ENCODE peak calls at places on chromosomes 2 and 18, in eight cellular contexts. One of them, this sample, is unnamed.

GRCh38 chr2:203681978-203682377 is 24.5 kb upstream of the CD28 start:
- DNase-seq in spleen: no peak
- DNase-seq in natural killer cell: no peak
- DNase-seq in immature natural killer cell: no peak
- DNase-seq in effector memory CD8-positive, alpha-beta T cell: no peak
- DNase-seq in NCI-H524: no peak
- DNase-seq in HEK293T: no peak
- DNase-seq in substantia nigra: no peak
- DNase-seq in this sample: no peak

GRCh38 chr2:238106339-238106697 is 6.2 kb downstream of the ESPNL start:
- DNase-seq in HEK293T: no peak
- DNase-seq in effector memory CD8-positive, alpha-beta T cell: no peak
- DNase-seq in immature natural killer cell: no peak
- DNase-seq in spleen: no peak
- DNase-seq in natural killer cell: no peak
- DNase-seq in substantia nigra: no peak
- DNase-seq in NCI-H524: no peak
- DNase-seq in this sample: no peak

GRCh38 chr18:80244956-80245730 is 2.2 kb downstream of the PARD6G start:
- DNase-seq in substantia nigra: no peak
- DNase-seq in spleen: no peak
- DNase-seq in HEK293T: no peak
- DNase-seq in effector memory CD8-positive, alpha-beta T cell: no peak
- DNase-seq in NCI-H524: no peak
- DNase-seq in immature natural killer cell: no peak
- DNase-seq in natural killer cell: no peak
- DNase-seq in this sample: no peak

GRCh38 chr2:187982668-187983067 is 309.0 kb upstream of the GULP1 start:
- DNase-seq in spleen: no peak
- DNase-seq in substantia nigra: no peak
- DNase-seq in NCI-H524: no peak
- DNase-seq in natural killer cell: no peak
- DNase-seq in immature natural killer cell: no peak
- DNase-seq in HEK293T: no peak
- DNase-seq in effector memory CD8-positive, alpha-beta T cell: no peak
- DNase-seq in this sample: no peak

GRCh38 chr2:8848328-8849100 is 11.1 kb upstream of the KIDINS220 start:
- DNase-seq in effector memory CD8-positive, alpha-beta T cell: no peak
- DNase-seq in NCI-H524: no peak
- DNase-seq in HEK293T: no peak
- DNase-seq in immature natural killer cell: no peak
- DNase-seq in substantia nigra: no peak
- DNase-seq in spleen: no peak
- DNase-seq in natural killer cell: no peak
- DNase-seq in this sample: no peak

GRCh38 chr2:63692002-63692606 is 103.3 kb downstream of the MDH1 start:
- DNase-seq in spleen: no peak
- DNase-seq in HEK293T: peak
- DNase-seq in effector memory CD8-positive, alpha-beta T cell: peak
- DNase-seq in natural killer cell: no peak
- DNase-seq in substantia nigra: no peak
- DNase-seq in NCI-H524: peak
- DNase-seq in immature natural killer cell: peak
- DNase-seq in this sample: no peak

GRCh38 chr2:96907405-96908041 is 37.6 kb upstream of the SEMA4C start:
- DNase-seq in effector memory CD8-positive, alpha-beta T cell: no peak
- DNase-seq in immature natural killer cell: no peak
- DNase-seq in NCI-H524: no peak
- DNase-seq in spleen: no peak
- DNase-seq in substantia nigra: peak
- DNase-seq in natural killer cell: no peak
- DNase-seq in HEK293T: no peak
- DNase-seq in this sample: peak

GRCh38 chr2:231425291-231425810 is 29.8 kb downstream of the B3GNT7 start:
- DNase-seq in substantia nigra: no peak
- DNase-seq in NCI-H524: no peak
- DNase-seq in spleen: peak
- DNase-seq in natural killer cell: no peak
- DNase-seq in effector memory CD8-positive, alpha-beta T cell: no peak
- DNase-seq in HEK293T: no peak
- DNase-seq in immature natural killer cell: peak
- DNase-seq in this sample: no peak

GRCh38 chr2:98911376-98912154 is 24.5 kb downstream of the CRACDL start:
- DNase-seq in substantia nigra: no peak
- DNase-seq in natural killer cell: no peak
- DNase-seq in spleen: peak
- DNase-seq in immature natural killer cell: peak
- DNase-seq in HEK293T: no peak
- DNase-seq in effector memory CD8-positive, alpha-beta T cell: peak
- DNase-seq in NCI-H524: no peak
- DNase-seq in this sample: no peak

GRCh38 chr18:67266591-67267237 is 249.8 kb downstream of the DSEL start:
- DNase-seq in NCI-H524: no peak
- DNase-seq in immature natural killer cell: no peak
- DNase-seq in natural killer cell: no peak
- DNase-seq in HEK293T: no peak
- DNase-seq in effector memory CD8-positive, alpha-beta T cell: no peak
- DNase-seq in spleen: no peak
- DNase-seq in substantia nigra: no peak
- DNase-seq in this sample: no peak

GRCh38 chr18:73088445-73088844 is 220.7 kb upstream of the NETO1 start:
- DNase-seq in NCI-H524: no peak
- DNase-seq in immature natural killer cell: no peak
- DNase-seq in effector memory CD8-positive, alpha-beta T cell: no peak
- DNase-seq in natural killer cell: no peak
- DNase-seq in spleen: no peak
- DNase-seq in HEK293T: no peak
- DNase-seq in substantia nigra: no peak
- DNase-seq in this sample: no peak

GRCh38 chr2:168278424-168278888 is 31.1 kb upstream of the STK39 start:
- DNase-seq in immature natural killer cell: no peak
- DNase-seq in effector memory CD8-positive, alpha-beta T cell: no peak
- DNase-seq in NCI-H524: no peak
- DNase-seq in HEK293T: no peak
- DNase-seq in spleen: no peak
- DNase-seq in natural killer cell: no peak
- DNase-seq in substantia nigra: no peak
- DNase-seq in this sample: no peak

GRCh38 chr18:76456018-76456750 is 38.9 kb downstream of the ZNF516 start:
- DNase-seq in natural killer cell: no peak
- DNase-seq in spleen: peak
- DNase-seq in substantia nigra: no peak
- DNase-seq in NCI-H524: no peak
- DNase-seq in HEK293T: no peak
- DNase-seq in effector memory CD8-positive, alpha-beta T cell: no peak
- DNase-seq in immature natural killer cell: no peak
- DNase-seq in this sample: no peak

GRCh38 chr18:49041677-49042570 is 91.2 kb upstream of the SMAD7 start:
- DNase-seq in substantia nigra: no peak
- DNase-seq in immature natural killer cell: peak
- DNase-seq in effector memory CD8-positive, alpha-beta T cell: peak
- DNase-seq in spleen: no peak
- DNase-seq in natural killer cell: no peak
- DNase-seq in HEK293T: no peak
- DNase-seq in NCI-H524: peak
- DNase-seq in this sample: no peak

GRCh38 chr18:12589419-12589818 is 68.5 kb downstream of the SPIRE1 start:
- DNase-seq in NCI-H524: no peak
- DNase-seq in HEK293T: no peak
- DNase-seq in immature natural killer cell: no peak
- DNase-seq in effector memory CD8-positive, alpha-beta T cell: no peak
- DNase-seq in substantia nigra: no peak
- DNase-seq in spleen: no peak
- DNase-seq in natural killer cell: no peak
- DNase-seq in this sample: no peak

GRCh38 chr2:71459084-71459431 is 5.7 kb downstream of the DYSF start:
- DNase-seq in spleen: no peak
- DNase-seq in NCI-H524: no peak
- DNase-seq in effector memory CD8-positive, alpha-beta T cell: no peak
- DNase-seq in natural killer cell: no peak
- DNase-seq in immature natural killer cell: no peak
- DNase-seq in substantia nigra: no peak
- DNase-seq in HEK293T: no peak
- DNase-seq in this sample: no peak

GRCh38 chr2:223925106-223925505 is 20.0 kb downstream of the WDFY1 start:
- DNase-seq in NCI-H524: no peak
- DNase-seq in substantia nigra: no peak
- DNase-seq in natural killer cell: no peak
- DNase-seq in immature natural killer cell: no peak
- DNase-seq in effector memory CD8-positive, alpha-beta T cell: no peak
- DNase-seq in HEK293T: no peak
- DNase-seq in spleen: no peak
- DNase-seq in this sample: no peak

GRCh38 chr2:156334496-156335478 is 2.3 kb upstream of the NR4A2 start:
- DNase-seq in NCI-H524: peak
- DNase-seq in natural killer cell: peak
- DNase-seq in HEK293T: peak
- DNase-seq in effector memory CD8-positive, alpha-beta T cell: peak
- DNase-seq in immature natural killer cell: no peak
- DNase-seq in spleen: peak
- DNase-seq in substantia nigra: peak
- DNase-seq in this sample: peak

GRCh38 chr2:95343429-95344207 is 46.5 kb downstream of the KCNIP3 start:
- DNase-seq in HEK293T: no peak
- DNase-seq in natural killer cell: no peak
- DNase-seq in immature natural killer cell: no peak
- DNase-seq in substantia nigra: no peak
- DNase-seq in NCI-H524: no peak
- DNase-seq in spleen: peak
- DNase-seq in effector memory CD8-positive, alpha-beta T cell: no peak
- DNase-seq in this sample: no peak

GRCh38 chr2:129888896-129889295 is 90.6 kb upstream of the RAB6C start:
- DNase-seq in natural killer cell: no peak
- DNase-seq in NCI-H524: no peak
- DNase-seq in immature natural killer cell: no peak
- DNase-seq in HEK293T: no peak
- DNase-seq in effector memory CD8-positive, alpha-beta T cell: no peak
- DNase-seq in spleen: peak
- DNase-seq in substantia nigra: no peak
- DNase-seq in this sample: no peak

GRCh38 chr2:2663401-2664036 is 332.4 kb upstream of the MYT1L start:
- DNase-seq in substantia nigra: no peak
- DNase-seq in spleen: no peak
- DNase-seq in NCI-H524: no peak
- DNase-seq in natural killer cell: no peak
- DNase-seq in HEK293T: no peak
- DNase-seq in immature natural killer cell: no peak
- DNase-seq in effector memory CD8-positive, alpha-beta T cell: no peak
- DNase-seq in this sample: no peak

GRCh38 chr2:222295368-222296041 is 3.3 kb downstream of the PAX3 start:
- DNase-seq in NCI-H524: no peak
- DNase-seq in effector memory CD8-positive, alpha-beta T cell: no peak
- DNase-seq in substantia nigra: no peak
- DNase-seq in spleen: no peak
- DNase-seq in HEK293T: no peak
- DNase-seq in natural killer cell: no peak
- DNase-seq in immature natural killer cell: no peak
- DNase-seq in this sample: no peak

GRCh38 chr2:43513216-43513615 is 82.6 kb downstream of the THADA start:
- DNase-seq in NCI-H524: no peak
- DNase-seq in natural killer cell: no peak
- DNase-seq in HEK293T: no peak
- DNase-seq in spleen: no peak
- DNase-seq in substantia nigra: no peak
- DNase-seq in effector memory CD8-positive, alpha-beta T cell: no peak
- DNase-seq in immature natural killer cell: no peak
- DNase-seq in this sample: no peak

GRCh38 chr2:103773884-103774283 is 1012.1 kb downstream of the TMEM182 start:
- DNase-seq in spleen: no peak
- DNase-seq in immature natural killer cell: no peak
- DNase-seq in effector memory CD8-positive, alpha-beta T cell: no peak
- DNase-seq in NCI-H524: no peak
- DNase-seq in HEK293T: no peak
- DNase-seq in natural killer cell: no peak
- DNase-seq in substantia nigra: no peak
- DNase-seq in this sample: no peak

GRCh38 chr2:128304715-128305554 is 13.7 kb downstream of the HS6ST1 start:
- DNase-seq in effector memory CD8-positive, alpha-beta T cell: no peak
- DNase-seq in substantia nigra: no peak
- DNase-seq in HEK293T: peak
- DNase-seq in immature natural killer cell: no peak
- DNase-seq in spleen: peak
- DNase-seq in NCI-H524: peak
- DNase-seq in natural killer cell: no peak
- DNase-seq in this sample: no peak

GRCh38 chr2:235312571-235312970 is 181.3 kb upstream of the AGAP1 start:
- DNase-seq in NCI-H524: no peak
- DNase-seq in natural killer cell: no peak
- DNase-seq in effector memory CD8-positive, alpha-beta T cell: no peak
- DNase-seq in immature natural killer cell: no peak
- DNase-seq in HEK293T: no peak
- DNase-seq in substantia nigra: no peak
- DNase-seq in spleen: no peak
- DNase-seq in this sample: no peak

GRCh38 chr2:239662413-239663120 is 261.7 kb upstream of the HDAC4 start:
- DNase-seq in NCI-H524: no peak
- DNase-seq in HEK293T: no peak
- DNase-seq in immature natural killer cell: no peak
- DNase-seq in spleen: no peak
- DNase-seq in natural killer cell: no peak
- DNase-seq in effector memory CD8-positive, alpha-beta T cell: no peak
- DNase-seq in substantia nigra: no peak
- DNase-seq in this sample: peak

GRCh38 chr2:26737221-26737620 is 26.9 kb upstream of the SLC35F6 start:
- DNase-seq in natural killer cell: no peak
- DNase-seq in spleen: no peak
- DNase-seq in HEK293T: no peak
- DNase-seq in substantia nigra: no peak
- DNase-seq in immature natural killer cell: no peak
- DNase-seq in effector memory CD8-positive, alpha-beta T cell: no peak
- DNase-seq in NCI-H524: no peak
- DNase-seq in this sample: no peak

GRCh38 chr2:37599688-37600525 is 71.5 kb downstream of the CDC42EP3 start:
- DNase-seq in HEK293T: no peak
- DNase-seq in NCI-H524: no peak
- DNase-seq in substantia nigra: no peak
- DNase-seq in natural killer cell: peak
- DNase-seq in effector memory CD8-positive, alpha-beta T cell: peak
- DNase-seq in spleen: peak
- DNase-seq in immature natural killer cell: peak
- DNase-seq in this sample: no peak

GRCh38 chr18:63979409-63979908 is 9.6 kb downstream of the SERPINB8 start:
- DNase-seq in immature natural killer cell: peak
- DNase-seq in HEK293T: peak
- DNase-seq in natural killer cell: no peak
- DNase-seq in effector memory CD8-positive, alpha-beta T cell: peak
- DNase-seq in NCI-H524: peak
- DNase-seq in spleen: no peak
- DNase-seq in substantia nigra: peak
- DNase-seq in this sample: peak

GRCh38 chr2:8125741-8126691 is 555.8 kb upstream of the ID2 start:
- DNase-seq in immature natural killer cell: no peak
- DNase-seq in HEK293T: no peak
- DNase-seq in NCI-H524: no peak
- DNase-seq in spleen: no peak
- DNase-seq in substantia nigra: no peak
- DNase-seq in natural killer cell: no peak
- DNase-seq in effector memory CD8-positive, alpha-beta T cell: no peak
- DNase-seq in this sample: no peak

GRCh38 chr2:238233625-238234024 is 6.2 kb downstream of the HES6 start:
- DNase-seq in immature natural killer cell: no peak
- DNase-seq in substantia nigra: no peak
- DNase-seq in HEK293T: no peak
- DNase-seq in effector memory CD8-positive, alpha-beta T cell: no peak
- DNase-seq in natural killer cell: no peak
- DNase-seq in NCI-H524: no peak
- DNase-seq in spleen: no peak
- DNase-seq in this sample: no peak

GRCh38 chr2:217666338-217666737 is 336.5 kb downstream of the TNS1 start:
- DNase-seq in immature natural killer cell: no peak
- DNase-seq in spleen: no peak
- DNase-seq in effector memory CD8-positive, alpha-beta T cell: no peak
- DNase-seq in NCI-H524: no peak
- DNase-seq in HEK293T: no peak
- DNase-seq in natural killer cell: no peak
- DNase-seq in substantia nigra: no peak
- DNase-seq in this sample: no peak

GRCh38 chr2:138223321-138223720 is 259.0 kb downstream of the HNMT start:
- DNase-seq in effector memory CD8-positive, alpha-beta T cell: no peak
- DNase-seq in NCI-H524: no peak
- DNase-seq in HEK293T: no peak
- DNase-seq in natural killer cell: no peak
- DNase-seq in immature natural killer cell: no peak
- DNase-seq in spleen: no peak
- DNase-seq in substantia nigra: no peak
- DNase-seq in this sample: no peak

This sample was measured in nephron progenitor cell.